ENCODE peak calls at places on chromosomes 13 and 19, in eight cellular contexts. One of them, this sample, is unnamed.

GRCh38 chr19:1663854-1664253 is 11.4 kb upstream of the TCF3 start:
- DNase-seq in fibroblast of mammary gland: no peak
- DNase-seq in HCT116: no peak
- DNase-seq in astrocyte of the spinal cord: no peak
- DNase-seq in endothelial cell: no peak
- DNase-seq in A549: no peak
- DNase-seq in psoas muscle: no peak
- DNase-seq in neural crest cell: no peak
- DNase-seq in this sample: no peak

GRCh38 chr19:19113040-19113541 is 25.2 kb downstream of the TMEM161A start:
- DNase-seq in fibroblast of mammary gland: peak
- DNase-seq in HCT116: no peak
- DNase-seq in astrocyte of the spinal cord: peak
- DNase-seq in endothelial cell: no peak
- DNase-seq in A549: no peak
- DNase-seq in psoas muscle: no peak
- DNase-seq in neural crest cell: no peak
- DNase-seq in this sample: no peak

GRCh38 chr19:55370305-55370988 is at the start of gene IL11:
- DNase-seq in fibroblast of mammary gland: peak
- DNase-seq in HCT116: no peak
- DNase-seq in astrocyte of the spinal cord: peak
- DNase-seq in endothelial cell: no peak
- DNase-seq in A549: peak
- DNase-seq in psoas muscle: no peak
- DNase-seq in neural crest cell: no peak
- DNase-seq in this sample: no peak

GRCh38 chr13:43878897-43879322 is 630 bp downstream of the CCDC122 start:
- DNase-seq in fibroblast of mammary gland: peak
- DNase-seq in HCT116: no peak
- DNase-seq in astrocyte of the spinal cord: peak
- DNase-seq in endothelial cell: peak
- DNase-seq in A549: peak
- DNase-seq in psoas muscle: peak
- DNase-seq in neural crest cell: peak
- DNase-seq in this sample: no peak

GRCh38 chr19:16886305-16886880 is 2.4 kb upstream of the F2RL3 start:
- DNase-seq in fibroblast of mammary gland: peak
- DNase-seq in HCT116: no peak
- DNase-seq in astrocyte of the spinal cord: no peak
- DNase-seq in endothelial cell: no peak
- DNase-seq in A549: no peak
- DNase-seq in psoas muscle: peak
- DNase-seq in neural crest cell: no peak
- DNase-seq in this sample: no peak

GRCh38 chr19:18493440-18494266 is 28.2 kb downstream of the ELL start:
- DNase-seq in fibroblast of mammary gland: no peak
- DNase-seq in HCT116: no peak
- DNase-seq in astrocyte of the spinal cord: no peak
- DNase-seq in endothelial cell: no peak
- DNase-seq in A549: no peak
- DNase-seq in psoas muscle: peak
- DNase-seq in neural crest cell: no peak
- DNase-seq in this sample: no peak

GRCh38 chr13:106513025-106513424 is 22.4 kb downstream of the EFNB2 start:
- DNase-seq in fibroblast of mammary gland: peak
- DNase-seq in HCT116: no peak
- DNase-seq in astrocyte of the spinal cord: peak
- DNase-seq in endothelial cell: no peak
- DNase-seq in A549: no peak
- DNase-seq in psoas muscle: no peak
- DNase-seq in neural crest cell: no peak
- DNase-seq in this sample: no peak

GRCh38 chr19:38324431-38324830 is 4.8 kb downstream of the KCNK6 start:
- DNase-seq in fibroblast of mammary gland: no peak
- DNase-seq in HCT116: no peak
- DNase-seq in astrocyte of the spinal cord: no peak
- DNase-seq in endothelial cell: no peak
- DNase-seq in A549: no peak
- DNase-seq in psoas muscle: no peak
- DNase-seq in neural crest cell: no peak
- DNase-seq in this sample: no peak

GRCh38 chr13:63855457-63856118 is 2439.9 kb upstream of the PCDH20 start:
- DNase-seq in fibroblast of mammary gland: no peak
- DNase-seq in HCT116: no peak
- DNase-seq in astrocyte of the spinal cord: no peak
- DNase-seq in endothelial cell: no peak
- DNase-seq in A549: no peak
- DNase-seq in psoas muscle: no peak
- DNase-seq in neural crest cell: no peak
- DNase-seq in this sample: no peak

GRCh38 chr13:37049810-37050209 is 9.7 kb downstream of the SUPT20H start:
- DNase-seq in fibroblast of mammary gland: no peak
- DNase-seq in HCT116: no peak
- DNase-seq in astrocyte of the spinal cord: no peak
- DNase-seq in endothelial cell: no peak
- DNase-seq in A549: no peak
- DNase-seq in psoas muscle: no peak
- DNase-seq in neural crest cell: no peak
- DNase-seq in this sample: no peak
- TF ChIP-seq CTCF in fibroblast of mammary gland: peak
- TF ChIP-seq CTCF in HCT116: no peak
- TF ChIP-seq CTCF in astrocyte of the spinal cord: peak
- TF ChIP-seq CTCF in endothelial cell: peak
- TF ChIP-seq CTCF in A549: no peak
- TF ChIP-seq CTCF in psoas muscle: no peak
- TF ChIP-seq CTCF in neural crest cell: peak
- TF ChIP-seq CTCF in this sample: peak

GRCh38 chr19:7139095-7139494 is 69.6 kb downstream of the ZNF557 start:
- DNase-seq in fibroblast of mammary gland: no peak
- DNase-seq in HCT116: no peak
- DNase-seq in astrocyte of the spinal cord: no peak
- DNase-seq in endothelial cell: no peak
- DNase-seq in A549: no peak
- DNase-seq in psoas muscle: no peak
- DNase-seq in neural crest cell: no peak
- DNase-seq in this sample: no peak
- TF ChIP-seq CTCF in fibroblast of mammary gland: no peak
- TF ChIP-seq CTCF in HCT116: no peak
- TF ChIP-seq CTCF in astrocyte of the spinal cord: no peak
- TF ChIP-seq CTCF in endothelial cell: no peak
- TF ChIP-seq CTCF in A549: no peak
- TF ChIP-seq CTCF in psoas muscle: no peak
- TF ChIP-seq CTCF in neural crest cell: no peak
- TF ChIP-seq CTCF in this sample: no peak

GRCh38 chr19:49468199-49468598 is 5.8 kb upstream of the FLT3LG start:
- DNase-seq in fibroblast of mammary gland: no peak
- DNase-seq in HCT116: no peak
- DNase-seq in astrocyte of the spinal cord: no peak
- DNase-seq in endothelial cell: no peak
- DNase-seq in A549: no peak
- DNase-seq in psoas muscle: no peak
- DNase-seq in neural crest cell: no peak
- DNase-seq in this sample: no peak

GRCh38 chr19:49470615-49470978 is 3.4 kb upstream of the FLT3LG start:
- DNase-seq in fibroblast of mammary gland: no peak
- DNase-seq in HCT116: no peak
- DNase-seq in astrocyte of the spinal cord: no peak
- DNase-seq in endothelial cell: no peak
- DNase-seq in A549: no peak
- DNase-seq in psoas muscle: peak
- DNase-seq in neural crest cell: no peak
- DNase-seq in this sample: no peak

GRCh38 chr19:49472936-49473335 is 1.1 kb upstream of the FLT3LG start:
- DNase-seq in fibroblast of mammary gland: no peak
- DNase-seq in HCT116: no peak
- DNase-seq in astrocyte of the spinal cord: no peak
- DNase-seq in endothelial cell: no peak
- DNase-seq in A549: no peak
- DNase-seq in psoas muscle: no peak
- DNase-seq in neural crest cell: no peak
- DNase-seq in this sample: no peak

GRCh38 chr19:49468746-49469447 is 5.1 kb upstream of the FLT3LG start:
- DNase-seq in fibroblast of mammary gland: peak
- DNase-seq in HCT116: no peak
- DNase-seq in astrocyte of the spinal cord: peak
- DNase-seq in endothelial cell: no peak
- DNase-seq in A549: no peak
- DNase-seq in psoas muscle: peak
- DNase-seq in neural crest cell: no peak
- DNase-seq in this sample: no peak

DNA sequence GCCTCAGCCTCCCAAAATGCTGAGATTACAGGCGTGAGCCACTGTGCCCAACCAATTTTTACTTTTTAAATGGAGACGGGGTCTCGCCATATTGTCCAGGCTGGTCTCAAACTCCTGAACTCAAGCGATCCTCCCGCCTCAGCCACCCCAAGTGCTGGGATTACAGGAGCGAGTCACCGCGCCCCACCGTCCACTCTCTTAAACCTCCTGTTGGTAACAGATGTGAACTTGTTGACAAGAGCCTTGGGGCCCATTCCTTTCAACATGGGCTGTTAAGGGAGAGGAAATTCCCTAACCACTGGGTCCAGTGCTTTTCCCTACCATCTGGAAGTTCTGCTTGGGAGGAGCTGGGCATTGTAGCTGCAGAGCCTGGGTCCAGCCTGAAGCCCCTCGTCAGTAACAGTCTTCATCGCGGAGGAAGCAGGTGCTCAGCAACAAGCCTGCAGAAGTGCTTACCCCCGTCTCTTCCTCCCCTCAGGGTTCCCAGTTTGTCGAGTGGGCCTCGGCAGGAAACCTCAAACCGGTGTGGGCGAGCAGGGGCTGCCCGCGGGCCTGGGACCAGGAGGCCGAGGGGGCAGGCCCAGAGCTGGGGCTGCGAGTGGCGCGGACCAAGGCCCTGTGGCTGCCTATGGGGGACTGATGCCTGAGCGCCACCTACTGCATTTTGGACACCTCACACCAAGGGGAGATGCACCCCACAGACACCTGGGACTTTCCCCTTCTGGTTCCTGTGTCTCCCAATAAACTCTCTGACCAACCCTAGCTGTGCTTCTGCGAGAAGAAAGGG is 4.0 kb upstream of the FLT3LG start:
- DNase-seq in fibroblast of mammary gland: no peak
- DNase-seq in HCT116: no peak
- DNase-seq in astrocyte of the spinal cord: no peak
- DNase-seq in endothelial cell: no peak
- DNase-seq in A549: no peak
- DNase-seq in psoas muscle: peak
- DNase-seq in neural crest cell: no peak
- DNase-seq in this sample: no peak
- TF ChIP-seq CTCF in fibroblast of mammary gland: no peak
- TF ChIP-seq CTCF in HCT116: peak
- TF ChIP-seq CTCF in astrocyte of the spinal cord: peak
- TF ChIP-seq CTCF in endothelial cell: no peak
- TF ChIP-seq CTCF in A549: peak
- TF ChIP-seq CTCF in psoas muscle: no peak
- TF ChIP-seq CTCF in neural crest cell: no peak
- TF ChIP-seq CTCF in this sample: no peak

DNA sequence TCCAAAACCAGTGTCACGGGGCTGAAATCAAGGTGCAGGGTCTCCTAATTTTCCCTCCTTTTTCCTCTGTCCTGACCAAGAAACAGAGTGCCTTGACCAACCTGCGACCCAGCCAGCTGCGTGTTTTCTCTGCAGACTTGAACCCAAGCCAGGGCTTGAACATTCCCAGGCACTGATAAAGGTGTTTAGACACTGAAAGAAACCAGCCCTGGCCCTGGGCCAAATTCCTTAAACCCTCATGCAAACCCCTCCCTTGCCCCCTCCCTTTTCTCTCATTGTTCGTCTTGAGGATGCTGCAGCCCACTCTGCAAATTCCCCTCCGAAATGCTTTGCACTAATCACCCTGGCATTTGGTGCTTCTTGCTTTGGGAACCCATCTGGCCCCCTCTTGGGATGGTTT is 9.5 kb upstream of the FFAR2 start:
- DNase-seq in fibroblast of mammary gland: no peak
- DNase-seq in HCT116: no peak
- DNase-seq in astrocyte of the spinal cord: no peak
- DNase-seq in endothelial cell: no peak
- DNase-seq in A549: no peak
- DNase-seq in psoas muscle: no peak
- DNase-seq in neural crest cell: no peak
- DNase-seq in this sample: no peak
- TF ChIP-seq CTCF in fibroblast of mammary gland: no peak
- TF ChIP-seq CTCF in HCT116: no peak
- TF ChIP-seq CTCF in astrocyte of the spinal cord: no peak
- TF ChIP-seq CTCF in endothelial cell: no peak
- TF ChIP-seq CTCF in A549: no peak
- TF ChIP-seq CTCF in psoas muscle: no peak
- TF ChIP-seq CTCF in neural crest cell: no peak
- TF ChIP-seq CTCF in this sample: no peak

DNA sequence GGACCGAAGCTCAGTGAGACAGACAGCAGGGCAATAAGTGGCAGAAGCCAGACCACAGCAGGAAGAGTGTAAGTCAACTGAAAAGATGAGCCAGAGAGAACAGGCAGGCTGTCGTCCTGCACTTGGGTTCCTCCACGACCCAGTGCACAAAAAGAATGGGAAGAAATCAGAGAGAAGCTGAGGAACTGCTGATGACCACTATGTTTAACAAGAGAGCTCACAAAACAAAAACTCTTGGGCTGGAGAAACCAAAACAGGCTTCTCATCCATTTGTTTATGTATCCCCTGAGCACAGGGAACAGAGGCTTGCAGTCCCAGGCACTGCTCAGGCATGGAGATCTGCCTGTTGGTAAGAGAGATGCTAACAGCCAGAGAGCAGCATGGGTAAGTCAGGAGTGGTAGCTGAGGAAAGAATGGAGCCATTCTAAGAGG is 14.0 kb downstream of the AKAP8L start:
- DNase-seq in fibroblast of mammary gland: no peak
- DNase-seq in HCT116: no peak
- DNase-seq in astrocyte of the spinal cord: no peak
- DNase-seq in endothelial cell: no peak
- DNase-seq in A549: no peak
- DNase-seq in psoas muscle: no peak
- DNase-seq in neural crest cell: no peak
- DNase-seq in this sample: no peak
- TF ChIP-seq CTCF in fibroblast of mammary gland: no peak
- TF ChIP-seq CTCF in HCT116: no peak
- TF ChIP-seq CTCF in astrocyte of the spinal cord: no peak
- TF ChIP-seq CTCF in endothelial cell: no peak
- TF ChIP-seq CTCF in A549: no peak
- TF ChIP-seq CTCF in psoas muscle: no peak
- TF ChIP-seq CTCF in neural crest cell: no peak
- TF ChIP-seq CTCF in this sample: no peak

GRCh38 chr19:49851456-49852259 is 699 bp downstream of the PTOV1 start:
- DNase-seq in fibroblast of mammary gland: no peak
- DNase-seq in HCT116: no peak
- DNase-seq in astrocyte of the spinal cord: no peak
- DNase-seq in endothelial cell: peak
- DNase-seq in A549: no peak
- DNase-seq in psoas muscle: no peak
- DNase-seq in neural crest cell: no peak
- DNase-seq in this sample: peak
- TF ChIP-seq CTCF in fibroblast of mammary gland: no peak
- TF ChIP-seq CTCF in HCT116: no peak
- TF ChIP-seq CTCF in astrocyte of the spinal cord: no peak
- TF ChIP-seq CTCF in endothelial cell: no peak
- TF ChIP-seq CTCF in A549: no peak
- TF ChIP-seq CTCF in psoas muscle: no peak
- TF ChIP-seq CTCF in neural crest cell: no peak
- TF ChIP-seq CTCF in this sample: peak

This sample was measured in progenitor cell of endocrine pancreas.